ENCODE peak calls at places on chromosomes 2 and 18, in five cellular contexts. One of them, this sample, is unnamed.

GRCh38 chr2:179251865-179252264 is 12.8 kb downstream of the SESTD1 start:
- DNase-seq in WTC11: no peak
- DNase-seq in CD4-positive, alpha-beta T cell: no peak
- DNase-seq in AG04450: no peak
- DNase-seq in dorsolateral prefrontal cortex: no peak
- DNase-seq in this sample: no peak

GRCh38 chr18:24370120-24370519 is 27.5 kb downstream of the OSBPL1A start:
- DNase-seq in WTC11: no peak
- DNase-seq in CD4-positive, alpha-beta T cell: no peak
- DNase-seq in AG04450: no peak
- DNase-seq in dorsolateral prefrontal cortex: no peak
- DNase-seq in this sample: peak; percentile 14

GRCh38 chr18:3321133-3321812 is 59.3 kb downstream of the MYL12B start:
- DNase-seq in WTC11: no peak
- DNase-seq in CD4-positive, alpha-beta T cell: no peak
- DNase-seq in AG04450: no peak
- DNase-seq in dorsolateral prefrontal cortex: no peak
- DNase-seq in this sample: no peak

GRCh38 chr2:273338-273737 is 8.6 kb downstream of the ACP1 start:
- DNase-seq in WTC11: no peak
- DNase-seq in CD4-positive, alpha-beta T cell: no peak
- DNase-seq in AG04450: no peak
- DNase-seq in dorsolateral prefrontal cortex: no peak
- DNase-seq in this sample: no peak

GRCh38 chr18:10842821-10843220 is 306.5 kb downstream of the PIEZO2 start:
- DNase-seq in WTC11: no peak
- DNase-seq in CD4-positive, alpha-beta T cell: no peak
- DNase-seq in AG04450: no peak
- DNase-seq in dorsolateral prefrontal cortex: no peak
- DNase-seq in this sample: no peak

GRCh38 chr2:222193328-222194008 is 105.3 kb downstream of the PAX3 start:
- DNase-seq in WTC11: no peak
- DNase-seq in CD4-positive, alpha-beta T cell: no peak
- DNase-seq in AG04450: no peak
- DNase-seq in dorsolateral prefrontal cortex: no peak
- DNase-seq in this sample: no peak

GRCh38 chr2:180730976-180731375 is 249.4 kb upstream of the UBE2E3 start:
- DNase-seq in WTC11: no peak
- DNase-seq in CD4-positive, alpha-beta T cell: no peak
- DNase-seq in AG04450: no peak
- DNase-seq in dorsolateral prefrontal cortex: no peak
- DNase-seq in this sample: no peak

GRCh38 chr18:57416542-57416941 is 18.6 kb upstream of the ONECUT2 start:
- DNase-seq in WTC11: no peak
- DNase-seq in CD4-positive, alpha-beta T cell: no peak
- DNase-seq in AG04450: no peak
- DNase-seq in dorsolateral prefrontal cortex: no peak
- DNase-seq in this sample: no peak

GRCh38 chr18:74929110-74929509 is 279.8 kb downstream of the PTGR3 start:
- DNase-seq in WTC11: peak; percentile 34
- DNase-seq in CD4-positive, alpha-beta T cell: no peak
- DNase-seq in AG04450: no peak
- DNase-seq in dorsolateral prefrontal cortex: no peak
- DNase-seq in this sample: no peak

GRCh38 chr2:213306320-213306942 is 22.2 kb downstream of the SPAG16 start:
- DNase-seq in WTC11: no peak
- DNase-seq in CD4-positive, alpha-beta T cell: no peak
- DNase-seq in AG04450: peak; percentile 13
- DNase-seq in dorsolateral prefrontal cortex: no peak
- DNase-seq in this sample: no peak

GRCh38 chr2:77008925-77009706 is 513.1 kb downstream of the LRRTM4 start:
- DNase-seq in WTC11: no peak
- DNase-seq in CD4-positive, alpha-beta T cell: no peak
- DNase-seq in AG04450: no peak
- DNase-seq in dorsolateral prefrontal cortex: no peak
- DNase-seq in this sample: no peak

GRCh38 chr2:205714789-205715411 is 32.6 kb downstream of the NRP2 start:
- DNase-seq in WTC11: no peak
- DNase-seq in CD4-positive, alpha-beta T cell: no peak
- DNase-seq in AG04450: no peak
- DNase-seq in dorsolateral prefrontal cortex: no peak
- DNase-seq in this sample: no peak

GRCh38 chr2:132560562-132560961 is 109.4 kb downstream of the LYPD1 start:
- DNase-seq in WTC11: no peak
- DNase-seq in CD4-positive, alpha-beta T cell: no peak
- DNase-seq in AG04450: no peak
- DNase-seq in dorsolateral prefrontal cortex: no peak
- DNase-seq in this sample: no peak

GRCh38 chr2:202490479-202490878 is 114.4 kb downstream of the BMPR2 start:
- DNase-seq in WTC11: no peak
- DNase-seq in CD4-positive, alpha-beta T cell: no peak
- DNase-seq in AG04450: no peak
- DNase-seq in dorsolateral prefrontal cortex: no peak
- DNase-seq in this sample: no peak
- TF ChIP-seq CTCF in WTC11: no peak
- TF ChIP-seq CTCF in CD4-positive, alpha-beta T cell: no peak
- TF ChIP-seq CTCF in AG04450: no peak
- TF ChIP-seq CTCF in dorsolateral prefrontal cortex: no peak
- TF ChIP-seq CTCF in this sample: no peak

GRCh38 chr18:37332764-37333420 is 232.7 kb downstream of the CELF4 start:
- DNase-seq in WTC11: no peak
- DNase-seq in CD4-positive, alpha-beta T cell: no peak
- DNase-seq in AG04450: no peak
- DNase-seq in dorsolateral prefrontal cortex: no peak
- DNase-seq in this sample: no peak
- TF ChIP-seq CTCF in WTC11: no peak
- TF ChIP-seq CTCF in CD4-positive, alpha-beta T cell: no peak
- TF ChIP-seq CTCF in AG04450: no peak
- TF ChIP-seq CTCF in dorsolateral prefrontal cortex: no peak
- TF ChIP-seq CTCF in this sample: no peak

GRCh38 chr2:195498176-195498575 is 158.8 kb upstream of the SLC39A10 start:
- DNase-seq in WTC11: peak; percentile 50
- DNase-seq in CD4-positive, alpha-beta T cell: peak; percentile 58
- DNase-seq in AG04450: no peak
- DNase-seq in dorsolateral prefrontal cortex: peak; percentile 32
- DNase-seq in this sample: no peak
- TF ChIP-seq CTCF in WTC11: no peak
- TF ChIP-seq CTCF in CD4-positive, alpha-beta T cell: peak; percentile 79
- TF ChIP-seq CTCF in AG04450: peak; percentile 43
- TF ChIP-seq CTCF in dorsolateral prefrontal cortex: peak; percentile 26
- TF ChIP-seq CTCF in this sample: peak; percentile 23

GRCh38 chr2:37323176-37323575 is 1.5 kb downstream of the PRKD3 start:
- DNase-seq in WTC11: no peak
- DNase-seq in CD4-positive, alpha-beta T cell: no peak
- DNase-seq in AG04450: no peak
- DNase-seq in dorsolateral prefrontal cortex: no peak
- DNase-seq in this sample: no peak

GRCh38 chr2:37322368-37322767 is 2.3 kb downstream of the PRKD3 start:
- DNase-seq in WTC11: no peak
- DNase-seq in CD4-positive, alpha-beta T cell: no peak
- DNase-seq in AG04450: no peak
- DNase-seq in dorsolateral prefrontal cortex: no peak
- DNase-seq in this sample: no peak

GRCh38 chr2:37324536-37324785 is 172 bp downstream of the PRKD3 start:
- DNase-seq in WTC11: peak; percentile 77
- DNase-seq in CD4-positive, alpha-beta T cell: peak; percentile 71
- DNase-seq in AG04450: no peak
- DNase-seq in dorsolateral prefrontal cortex: peak; percentile 62
- DNase-seq in this sample: no peak

GRCh38 chr2:37324786-37325624 is at the start of gene PRKD3:
- DNase-seq in WTC11: no peak
- DNase-seq in CD4-positive, alpha-beta T cell: no peak
- DNase-seq in AG04450: no peak
- DNase-seq in dorsolateral prefrontal cortex: no peak
- DNase-seq in this sample: peak; percentile 85

DNA sequence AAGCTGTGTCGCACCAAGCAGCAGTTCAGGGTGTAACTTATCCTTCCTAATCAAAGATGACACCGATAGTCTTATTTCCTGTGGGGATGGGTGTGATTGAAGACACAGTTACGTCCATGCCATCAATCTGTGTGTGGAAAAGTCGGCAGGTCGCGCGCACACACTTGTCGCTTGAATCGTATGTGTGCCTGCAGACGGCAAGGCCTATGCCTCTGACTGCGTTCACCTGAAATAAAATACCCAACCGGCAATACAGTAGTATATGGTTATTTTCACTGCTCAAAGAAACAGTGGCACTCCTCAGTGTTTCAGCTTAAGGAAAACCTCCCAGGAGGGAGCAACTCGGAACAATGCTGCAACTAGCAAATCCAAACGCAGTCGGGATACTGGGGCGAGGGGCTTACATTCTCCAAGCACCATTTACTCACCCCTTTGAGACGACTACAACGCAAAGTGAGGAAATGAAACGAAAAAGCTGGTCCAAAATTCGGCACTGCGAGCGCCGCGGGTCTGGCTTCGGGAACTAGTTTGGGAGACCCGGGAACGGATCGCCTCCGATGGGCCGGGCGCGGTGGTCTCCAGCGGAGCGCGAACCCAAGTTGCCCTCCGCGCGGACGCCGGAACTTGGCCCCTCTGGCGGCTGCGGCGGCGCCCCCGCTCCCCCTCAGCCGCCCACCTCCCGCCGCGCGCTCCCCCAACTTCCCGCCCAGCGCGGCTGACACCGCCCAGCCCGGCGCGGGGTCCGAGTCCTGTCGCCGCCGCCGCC is 680 bp downstream of the PRKD3 start:
- DNase-seq in WTC11: no peak
- DNase-seq in CD4-positive, alpha-beta T cell: peak; percentile 22
- DNase-seq in AG04450: no peak
- DNase-seq in dorsolateral prefrontal cortex: no peak
- DNase-seq in this sample: peak; percentile 71
- TF ChIP-seq CTCF in WTC11: no peak
- TF ChIP-seq CTCF in CD4-positive, alpha-beta T cell: no peak
- TF ChIP-seq CTCF in AG04450: no peak
- TF ChIP-seq CTCF in dorsolateral prefrontal cortex: no peak
- TF ChIP-seq CTCF in this sample: no peak

GRCh38 chr18:22363867-22364463 is 53.8 kb downstream of the CTAGE1 start:
- DNase-seq in WTC11: no peak
- DNase-seq in CD4-positive, alpha-beta T cell: no peak
- DNase-seq in AG04450: no peak
- DNase-seq in dorsolateral prefrontal cortex: no peak
- DNase-seq in this sample: no peak
- TF ChIP-seq CTCF in WTC11: no peak
- TF ChIP-seq CTCF in CD4-positive, alpha-beta T cell: no peak
- TF ChIP-seq CTCF in AG04450: peak; percentile 37
- TF ChIP-seq CTCF in dorsolateral prefrontal cortex: no peak
- TF ChIP-seq CTCF in this sample: no peak

GRCh38 chr2:232447638-232448472 is 8.1 kb upstream of the ALPI start:
- DNase-seq in WTC11: no peak
- DNase-seq in CD4-positive, alpha-beta T cell: no peak
- DNase-seq in AG04450: no peak
- DNase-seq in dorsolateral prefrontal cortex: peak; percentile 41
- DNase-seq in this sample: no peak

GRCh38 chr2:232441147-232441651 is 14.8 kb upstream of the ALPI start:
- DNase-seq in WTC11: no peak
- DNase-seq in CD4-positive, alpha-beta T cell: no peak
- DNase-seq in AG04450: no peak
- DNase-seq in dorsolateral prefrontal cortex: no peak
- DNase-seq in this sample: no peak

GRCh38 chr2:232447091-232447620 is 8.8 kb upstream of the ALPI start:
- DNase-seq in WTC11: no peak
- DNase-seq in CD4-positive, alpha-beta T cell: no peak
- DNase-seq in AG04450: no peak
- DNase-seq in dorsolateral prefrontal cortex: no peak
- DNase-seq in this sample: no peak

GRCh38 chr2:232439758-232440135 is 16.2 kb upstream of the ALPI start:
- DNase-seq in WTC11: no peak
- DNase-seq in CD4-positive, alpha-beta T cell: no peak
- DNase-seq in AG04450: no peak
- DNase-seq in dorsolateral prefrontal cortex: no peak
- DNase-seq in this sample: no peak

GRCh38 chr2:232444409-232445148 is 11.4 kb upstream of the ALPI start:
- DNase-seq in WTC11: peak; percentile 71
- DNase-seq in CD4-positive, alpha-beta T cell: peak; percentile 26
- DNase-seq in AG04450: peak; percentile 1
- DNase-seq in dorsolateral prefrontal cortex: peak; percentile 36
- DNase-seq in this sample: peak; percentile 56
- TF ChIP-seq CTCF in WTC11: peak; percentile 42
- TF ChIP-seq CTCF in CD4-positive, alpha-beta T cell: peak; percentile 57
- TF ChIP-seq CTCF in AG04450: peak; percentile 65
- TF ChIP-seq CTCF in dorsolateral prefrontal cortex: peak; percentile 47
- TF ChIP-seq CTCF in this sample: peak; percentile 53

DNA sequence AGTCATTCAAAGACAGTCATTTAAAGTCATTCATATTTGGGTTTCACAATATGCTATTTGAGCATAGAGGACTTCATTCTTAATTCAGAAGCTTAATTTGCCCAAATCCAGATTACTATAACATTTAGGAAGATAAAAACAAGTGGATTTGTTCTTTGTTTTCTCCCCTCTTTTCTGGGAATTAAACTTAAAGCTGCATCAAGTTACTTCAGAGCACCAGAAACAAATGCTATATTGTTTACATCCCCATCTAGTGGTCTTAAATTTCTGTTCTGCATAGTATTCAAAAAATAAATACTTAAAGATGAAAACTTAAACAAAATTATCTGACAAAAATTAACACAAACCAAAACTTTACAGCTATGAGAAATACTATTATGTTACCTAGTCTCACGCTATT is 34.7 kb upstream of the MARCHF7 start:
- DNase-seq in WTC11: no peak
- DNase-seq in CD4-positive, alpha-beta T cell: no peak
- DNase-seq in AG04450: no peak
- DNase-seq in dorsolateral prefrontal cortex: no peak
- DNase-seq in this sample: no peak
- TF ChIP-seq CTCF in WTC11: no peak
- TF ChIP-seq CTCF in CD4-positive, alpha-beta T cell: no peak
- TF ChIP-seq CTCF in AG04450: peak; percentile 46
- TF ChIP-seq CTCF in dorsolateral prefrontal cortex: peak; percentile 34
- TF ChIP-seq CTCF in this sample: no peak

DNA sequence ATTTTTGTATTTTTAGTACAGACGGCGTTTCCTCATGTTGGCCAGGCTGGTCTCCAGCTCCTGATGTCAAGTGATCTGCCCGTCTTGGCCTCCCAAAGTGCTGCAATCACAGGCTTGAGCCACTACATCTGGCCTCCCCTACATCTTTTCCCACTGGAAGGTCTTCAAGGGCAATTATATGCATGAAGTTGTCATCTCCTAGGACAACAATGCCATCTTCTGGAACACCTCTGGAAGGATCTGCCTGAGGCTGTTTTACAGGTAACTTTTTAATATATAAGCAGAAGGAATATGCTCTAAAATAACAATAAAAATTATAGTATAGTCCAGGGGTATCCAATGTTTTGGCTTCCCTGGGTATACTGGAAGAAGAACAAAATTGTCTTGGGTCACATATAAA is 321.4 kb downstream of the AFF3 start:
- DNase-seq in WTC11: no peak
- DNase-seq in CD4-positive, alpha-beta T cell: no peak
- DNase-seq in AG04450: no peak
- DNase-seq in dorsolateral prefrontal cortex: no peak
- DNase-seq in this sample: no peak
- TF ChIP-seq CTCF in WTC11: no peak
- TF ChIP-seq CTCF in CD4-positive, alpha-beta T cell: no peak
- TF ChIP-seq CTCF in AG04450: no peak
- TF ChIP-seq CTCF in dorsolateral prefrontal cortex: no peak
- TF ChIP-seq CTCF in this sample: no peak

This sample was measured in nephron progenitor cell.